ENCODE peak calls at places on chromosomes 6 and 20, in seven cellular contexts. H, D, C, J, E, R and Z are unnamed samples. For H3K4me1, the result is how much of the 10 kb centered on the place peaks cover.

GRCh38 chr6:140546640-140547039 is 1172.2 kb upstream of the CITED2 start:
- DNase-seq in H (no peak), D (no peak), C (no peak), J (no peak), E (peak), R (no peak), Z (no peak)

GRCh38 chr6:2725999-2726567 is 24.6 kb downstream of the MYLK4 start:
- DNase-seq in H (peak), D (no peak), C (no peak), J (no peak), E (no peak), R (no peak), Z (no peak)

GRCh38 chr6:30548375-30548774 is 7.9 kb downstream of the GNL1 start:
- DNase-seq in H (no peak), D (no peak), C (no peak), J (no peak), E (peak), R (no peak), Z (no peak)

GRCh38 chr20:34713194-34713943 is 9.2 kb downstream of the TP53INP2 start:
- DNase-seq in H (peak), D (no peak), C (no peak), J (no peak), E (peak), R (peak), Z (peak)

GRCh38 chr20:50330504-50331313 is 140.1 kb downstream of the CEBPB start:
- DNase-seq in H (no peak), D (no peak), C (no peak), J (no peak), E (no peak), R (no peak), Z (no peak)

GRCh38 chr20:63690898-63691710 is 5.3 kb upstream of the TNFRSF6B start:
- DNase-seq in H (no peak), D (no peak), C (no peak), J (no peak), E (no peak), R (no peak), Z (peak)

GRCh38 chr20:58202039-58202438 is 26.4 kb downstream of the ANKRD60 start:
- DNase-seq in H (no peak), D (no peak), C (no peak), J (no peak), E (peak), R (no peak), Z (no peak)

GRCh38 chr20:584375-585301 is 25.5 kb downstream of the TCF15 start:
- DNase-seq in H (no peak), D (no peak), C (no peak), J (peak), E (peak), R (no peak), Z (no peak)

GRCh38 chr6:85472744-85473143 is 22.9 kb downstream of the NT5E start:
- DNase-seq in H (no peak), D (no peak), C (no peak), J (no peak), E (peak), R (no peak), Z (no peak)

GRCh38 chr6:25995507-25995906 is 32.9 kb downstream of the TRIM38 start:
- DNase-seq in H (no peak), D (no peak), C (no peak), J (no peak), E (no peak), R (no peak), Z (no peak)

GRCh38 chr6:15504040-15504491 is 158.8 kb downstream of the DTNBP1 start:
- DNase-seq in H (peak), D (no peak), C (peak), J (no peak), E (no peak), R (peak), Z (peak)

GRCh38 chr20:46566125-46566524 is 15.7 kb upstream of the OCSTAMP start:
- DNase-seq in H (no peak), D (no peak), C (no peak), J (no peak), E (no peak), R (no peak), Z (no peak)

DNA sequence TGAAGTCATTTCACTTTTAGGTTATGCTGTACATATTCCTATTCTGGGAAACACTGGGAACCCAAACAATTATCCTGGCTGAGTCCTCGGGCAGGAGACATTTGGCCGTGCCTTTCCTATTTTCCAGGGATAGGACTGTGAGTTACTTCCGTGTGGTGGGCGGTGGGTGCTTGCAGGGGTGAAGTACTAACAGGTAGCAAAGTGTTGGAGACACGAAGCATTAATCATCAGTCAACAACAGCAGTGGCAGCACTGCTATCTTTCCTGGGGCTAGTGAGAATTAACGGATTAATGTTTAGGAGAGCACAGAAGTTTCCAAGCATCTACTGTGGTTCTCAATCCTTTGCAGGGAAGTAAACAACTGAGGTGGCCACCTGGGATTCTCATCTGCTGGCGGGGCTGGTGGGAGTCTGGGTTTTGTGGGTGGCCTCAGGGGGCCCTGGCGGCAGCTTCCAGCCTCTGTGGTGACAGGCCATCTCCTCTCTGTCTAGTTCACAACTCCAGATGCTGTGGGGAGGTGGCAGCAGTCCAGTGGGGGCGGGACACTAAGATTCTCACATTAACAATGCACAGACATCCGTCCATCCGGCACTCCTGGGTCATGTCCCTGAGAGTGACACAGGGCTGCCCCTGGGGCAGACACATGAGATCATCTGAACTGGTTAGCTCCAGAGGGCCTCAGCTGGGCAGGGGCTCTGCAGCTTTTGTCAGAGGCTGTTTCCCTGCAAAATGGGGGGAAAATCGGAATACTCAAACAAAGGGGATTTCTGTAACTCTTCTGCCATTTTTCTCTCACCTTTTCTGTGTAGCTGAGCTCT is 90.9 kb downstream of the GJA10 start:
- DNase-seq in H (peak), D (no peak), C (peak), J (no peak), E (no peak), R (peak), Z (peak)
- H3K4me1 ChIP-seq in H (under half), D (under half), C (under half), J (under half), E (under half), R (under half), Z (under half)

DNA sequence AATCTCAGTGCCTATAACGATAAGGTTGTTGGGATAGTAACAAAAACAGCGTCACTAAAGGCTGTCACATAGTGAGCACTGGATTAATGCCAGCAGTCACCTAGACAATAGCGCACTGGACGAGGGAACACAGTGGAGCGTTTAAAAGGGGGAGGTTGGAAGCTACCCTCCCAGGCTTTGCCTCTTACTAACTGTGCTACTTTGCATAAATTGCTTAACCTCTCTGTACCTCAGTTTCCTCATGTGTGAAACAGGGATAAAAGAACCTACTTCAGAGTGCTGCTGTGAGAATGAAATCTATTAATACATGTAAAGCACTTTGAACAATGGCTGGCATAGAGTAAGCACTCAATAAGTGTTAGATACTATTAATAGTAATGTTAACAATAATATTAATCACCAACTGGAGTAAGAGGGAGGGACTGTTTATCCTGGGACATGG is 10.5 kb downstream of the BCL2L1 start:
- DNase-seq in H (peak), D (no peak), C (no peak), J (no peak), E (peak), R (peak), Z (no peak)
- H3K4me1 ChIP-seq in H (half or more), D (under half), C (half or more), J (half or more), E (half or more), R (half or more), Z (under half)

GRCh38 chr6:17964633-17965032 is 22.8 kb downstream of the KIF13A start:
- DNase-seq in H (no peak), D (no peak), C (no peak), J (no peak), E (no peak), R (no peak), Z (peak)
- H3K4me1 ChIP-seq in H (under half), D (under half), C (half or more), J (under half), E (under half), R (half or more), Z (under half)

DNA sequence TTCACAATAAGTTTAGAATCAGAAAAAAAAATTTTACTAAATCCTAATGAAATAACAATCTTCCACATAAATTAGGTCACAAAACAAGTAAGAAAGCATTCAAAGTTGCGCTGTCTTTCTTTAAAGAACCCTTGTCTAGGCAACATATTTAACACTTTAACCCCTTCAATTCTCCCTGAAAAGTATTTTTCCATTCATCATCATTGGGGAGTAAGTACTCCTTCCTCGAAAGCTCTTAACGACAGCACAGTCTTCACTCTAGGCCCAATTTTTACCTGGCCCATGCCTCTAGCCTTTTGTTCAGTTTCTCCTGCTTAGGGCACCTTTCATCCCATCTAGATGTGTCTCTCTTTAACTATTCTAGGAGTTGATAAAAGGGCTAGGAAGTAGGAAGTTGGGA is 2.6 kb downstream of the TSPYL1 start:
- DNase-seq in H (no peak), D (no peak), C (no peak), J (no peak), E (no peak), R (no peak), Z (no peak)
- H3K4me1 ChIP-seq in H (under half), D (half or more), C (half or more), J (half or more), E (under half), R (half or more), Z (under half)

GRCh38 chr6:42318485-42318884 is 100.8 kb upstream of the MRPS10 start:
- DNase-seq in H (no peak), D (no peak), C (no peak), J (no peak), E (no peak), R (no peak), Z (no peak)
- H3K4me1 ChIP-seq in H (under half), D (under half), C (under half), J (under half), E (half or more), R (under half), Z (under half)